ENCODE peak calls at places on chromosomes 2 and 18, in five cellular contexts. L is dorsolateral prefrontal cortex; S is ELR; T is stimulated activated CD4-positive, alpha-beta T cell treated with anti-CD3 and anti-CD28 coated beads, Interleukin-2, amount 100 ng/mL, for 4 hours; J is naive B cell. Y is an unnamed sample.

GRCh38 chr2:167438206-167438605 is 549.9 kb downstream of the XIRP2 start:
- DNase-seq in L (no peak), S (peak), T (no peak), J (no peak), Y (peak)

GRCh38 chr2:40287201-40287600 is 164.7 kb downstream of the SLC8A1 start:
- DNase-seq in L (no peak), S (no peak), T (no peak), J (no peak), Y (peak)

GRCh38 chr18:45412577-45412976 is 202.7 kb upstream of the SLC14A2 start:
- DNase-seq in L (no peak), S (peak), T (no peak), J (no peak), Y (no peak)

GRCh38 chr2:233419626-233420431 is 65.5 kb downstream of the DGKD start:
- DNase-seq in L (no peak), S (no peak), T (no peak), J (peak), Y (no peak)

GRCh38 chr2:43685350-43685749 is 9.1 kb upstream of the C1GALT1C1L start:
- DNase-seq in L (no peak), S (no peak), T (no peak), J (no peak), Y (no peak)

GRCh38 chr2:191678437-191679110 is 638 bp downstream of the NABP1 start:
- DNase-seq in L (peak), S (peak), T (peak), J (no peak), Y (peak)

GRCh38 chr18:66754335-66754734 is 150.4 kb upstream of the CDH19 start:
- DNase-seq in L (no peak), S (no peak), T (no peak), J (no peak), Y (no peak)

GRCh38 chr2:231928481-231928880 is 2.3 kb upstream of the NPPC start:
- DNase-seq in L (peak), S (peak), T (no peak), J (no peak), Y (no peak)

GRCh38 chr2:237651761-237652160 is 24.4 kb downstream of the LRRFIP1 start:
- DNase-seq in L (no peak), S (no peak), T (no peak), J (no peak), Y (no peak)

GRCh38 chr2:188576657-188577056 is 285.0 kb downstream of the GULP1 start:
- DNase-seq in L (no peak), S (no peak), T (no peak), J (no peak), Y (no peak)

GRCh38 chr2:218418717-218419458 is at the start of gene VIL1:
- DNase-seq in L (no peak), S (no peak), T (no peak), J (no peak), Y (no peak)

GRCh38 chr2:168203762-168204693 is 43.4 kb downstream of the STK39 start:
- DNase-seq in L (no peak), S (no peak), T (no peak), J (no peak), Y (no peak)

GRCh38 chr2:113068706-113069485 is 1.1 kb downstream of the IL1F10 start:
- DNase-seq in L (no peak), S (no peak), T (no peak), J (no peak), Y (peak)

GRCh38 chr2:3780477-3781402 is 77.4 kb downstream of the DCDC2C start:
- DNase-seq in L (no peak), S (peak), T (peak), J (peak), Y (peak)